ENCODE peak calls at places on chromosome 16, in eight cellular contexts. E, U, A, V, T, H, N and B are unnamed samples.

GRCh38 chr16:57892041-57892440 is 78.9 kb downstream of the CNGB1 start:
- DNase-seq in U (peak; percentile 73), H (no peak), N (no peak), V (no peak), E (peak; percentile 97), T (no peak), A (no peak), B (no peak)

GRCh38 chr16:3458852-3459361 is 15.4 kb downstream of the NAA60 start:
- DNase-seq in T (no peak), U (no peak), V (no peak), A (no peak), H (no peak), E (no peak), N (no peak), B (no peak)

GRCh38 chr16:53098526-53099317 is 43.9 kb downstream of the CHD9 start:
- DNase-seq in E (no peak), T (peak; percentile 92), V (peak; percentile 92), H (no peak), N (no peak), A (peak; percentile 43), U (peak; percentile 94), B (no peak)

GRCh38 chr16:57427824-57428223 is 19.4 kb downstream of the CIAPIN1 start:
- DNase-seq in A (no peak), H (no peak), V (no peak), U (no peak), E (no peak), T (no peak), N (no peak), B (no peak)

GRCh38 chr16:62298567-62298966 is 262.3 kb upstream of the CDH8 start:
- DNase-seq in E (no peak), H (no peak), N (no peak), A (no peak), T (no peak), V (no peak), U (no peak), B (no peak)

GRCh38 chr16:21277927-21278706 is at the start of gene CRYM:
- DNase-seq in U (no peak), V (no peak), N (no peak), T (peak; percentile 43), E (no peak), A (no peak), H (no peak), B (no peak)

GRCh38 chr16:70526403-70526802 is 2.8 kb downstream of the SF3B3 start:
- DNase-seq in U (no peak), A (no peak), E (no peak), H (no peak), N (no peak), V (no peak), T (no peak), B (no peak)

GRCh38 chr16:67150833-67151396 is at the start of gene B3GNT9:
- DNase-seq in A (no peak), E (no peak), U (peak; percentile 26), H (no peak), N (no peak), V (no peak), T (peak; percentile 76), B (no peak)

GRCh38 chr16:930511-930910 is 40.3 kb downstream of the LMF1 start:
- DNase-seq in V (no peak), N (no peak), U (no peak), H (no peak), A (no peak), E (no peak), T (no peak), B (no peak)

GRCh38 chr16:87384162-87384999 is 805 bp upstream of the FBXO31 start:
- DNase-seq in U (no peak), N (no peak), V (peak; percentile 22), H (no peak), T (peak; percentile 40), E (no peak), A (peak; percentile 36), B (no peak)

GRCh38 chr16:9151074-9151473 is 59.6 kb downstream of the HAPSTR1 start:
- DNase-seq in N (no peak), H (no peak), A (no peak), V (no peak), U (no peak), T (no peak), E (no peak), B (no peak)

GRCh38 chr16:3470723-3471122 is 24.6 kb downstream of the C16orf90 start:
- DNase-seq in N (no peak), H (no peak), U (no peak), A (no peak), E (no peak), T (no peak), V (no peak), B (no peak)

GRCh38 chr16:16974192-16974591 is 496.6 kb downstream of the XYLT1 start:
- DNase-seq in A (no peak), N (no peak), V (no peak), H (no peak), U (no peak), E (no peak), T (no peak), B (no peak)

GRCh38 chr16:82456683-82457082 is 170.1 kb upstream of the CDH13 start:
- DNase-seq in N (peak; percentile 1), U (peak; percentile 56), H (peak; percentile 57), V (peak; percentile 7), A (peak; percentile 11), T (peak; percentile 40), E (peak; percentile 57), B (no peak)

GRCh38 chr16:3511286-3512180 is 10.7 kb downstream of the CLUAP1 start:
- DNase-seq in T (no peak), A (no peak), U (no peak), E (no peak), N (no peak), H (no peak), V (no peak), B (no peak)

GRCh38 chr16:76614255-76614654 is 337.1 kb downstream of the CNTNAP4 start:
- DNase-seq in A (no peak), N (no peak), U (no peak), E (no peak), V (no peak), H (no peak), T (no peak), B (no peak)

GRCh38 chr16:28192811-28193529 is 18.8 kb downstream of the XPO6 start:
- DNase-seq in T (no peak), U (no peak), E (no peak), A (peak; percentile 40), V (peak; percentile 48), N (peak; percentile 50), H (no peak), B (no peak)

GRCh38 chr16:83661656-83662055 is 146.1 kb upstream of the HSBP1 start:
- DNase-seq in A (no peak), H (no peak), T (no peak), N (no peak), E (no peak), U (peak; percentile 25), V (no peak), B (no peak)

GRCh38 chr16:47774661-47775060 is 313.5 kb downstream of the PHKB start:
- DNase-seq in U (peak; percentile 69), N (no peak), A (peak; percentile 44), T (no peak), H (no peak), E (no peak), V (no peak), B (no peak)

GRCh38 chr16:69523571-69523970 is 42.2 kb upstream of the NFAT5 start:
- DNase-seq in E (no peak), V (no peak), A (no peak), H (no peak), N (no peak), U (no peak), T (no peak), B (no peak)

GRCh38 chr16:24999856-25000447 is 15.2 kb downstream of the ARHGAP17 start:
- DNase-seq in U (no peak), E (no peak), H (no peak), T (no peak), N (no peak), V (no peak), A (no peak), B (no peak)

GRCh38 chr16:67968440-67969285 is at the start of gene SLC12A4:
- DNase-seq in H (peak; percentile 19), A (peak; percentile 66), N (peak; percentile 66), U (peak; percentile 66), V (peak; percentile 59), T (peak; percentile 84), E (no peak), B (no peak)

GRCh38 chr16:66357523-66357928 is 9.0 kb upstream of the CDH5 start:
- DNase-seq in A (no peak), H (peak; percentile 72), U (peak; percentile 75), E (peak; percentile 57), T (peak; percentile 53), N (peak; percentile 2), V (peak; percentile 31), B (no peak)

GRCh38 chr16:20484726-20485125 is 33.4 kb downstream of the ACSM2A start:
- DNase-seq in A (no peak), U (no peak), T (no peak), E (no peak), H (no peak), N (no peak), V (no peak), B (no peak)

GRCh38 chr16:7025616-7026190 is 306.9 kb upstream of the RBFOX1 start:
- DNase-seq in N (no peak), H (no peak), T (peak; percentile 39), A (peak; percentile 14), U (peak; percentile 50), E (no peak), V (no peak), B (no peak)

GRCh38 chr16:19696312-19696711 is 21.7 kb downstream of the KNOP1 start:
- DNase-seq in N (peak; percentile 37), U (peak; percentile 83), H (no peak), A (no peak), T (peak; percentile 86), V (no peak), E (peak; percentile 79), B (no peak)

GRCh38 chr16:80824623-80825364 is 20.4 kb upstream of the CDYL2 start:
- DNase-seq in V (no peak), A (peak; percentile 8), E (peak; percentile 23), T (peak; percentile 26), N (no peak), U (peak; percentile 47), H (peak; percentile 64), B (no peak)

GRCh38 chr16:19392352-19392751 is 25.3 kb upstream of the TMC5 start:
- DNase-seq in H (no peak), U (no peak), A (no peak), E (no peak), N (no peak), T (no peak), V (no peak), B (no peak)

GRCh38 chr16:31335431-31335830 is 19.5 kb upstream of the ITGAX start:
- DNase-seq in U (no peak), N (no peak), A (no peak), V (no peak), H (no peak), T (no peak), E (no peak), B (no peak)

GRCh38 chr16:49699718-49700117 is 156.2 kb downstream of the ZNF423 start:
- DNase-seq in H (no peak), N (no peak), E (no peak), A (no peak), V (no peak), T (no peak), U (no peak), B (no peak)